ENCODE peak calls at places on chromosome 13, in nine cellular contexts. O, R, A, X, F, Z, P, M and B are unnamed samples.

GRCh38 chr13:37473035-37473434 is 125.5 kb downstream of the POSTN start:
- DNase-seq in A (no peak), M (no peak), P (no peak), F (no peak), X (no peak), O (no peak), Z (no peak), R (no peak), B (no peak)

GRCh38 chr13:22120646-22121045 is 449.8 kb downstream of the FGF9 start:
- DNase-seq in M (no peak), P (no peak), A (no peak), R (no peak), X (no peak), Z (no peak), O (no peak), F (no peak), B (no peak)

GRCh38 chr13:33015791-33016323 is 366 bp upstream of the KL start:
- DNase-seq in P (no peak), A (no peak), O (peak), F (no peak), R (peak), X (no peak), M (peak), Z (no peak), B (peak)

GRCh38 chr13:45016792-45017425 is 27.6 kb downstream of the GPALPP1 start:
- DNase-seq in A (no peak), M (no peak), Z (no peak), X (no peak), F (no peak), R (no peak), O (no peak), P (no peak), B (no peak)

GRCh38 chr13:65825039-65825438 is 1405.1 kb downstream of the PCDH9 start:
- DNase-seq in F (no peak), M (no peak), Z (no peak), P (no peak), R (no peak), A (no peak), X (no peak), O (no peak), B (no peak)

GRCh38 chr13:40123962-40124647 is 468.6 kb downstream of the COG6 start:
- DNase-seq in P (no peak), M (no peak), F (no peak), Z (no peak), X (no peak), O (no peak), A (no peak), R (no peak), B (no peak)

GRCh38 chr13:73411067-73411809 is 352.4 kb downstream of the KLF5 start:
- DNase-seq in X (no peak), O (no peak), A (no peak), M (no peak), P (no peak), R (no peak), F (no peak), Z (no peak), B (no peak)

GRCh38 chr13:47632311-47632710 is 368.8 kb downstream of the SUCLA2 start:
- DNase-seq in F (no peak), P (no peak), M (no peak), A (no peak), Z (no peak), O (no peak), R (no peak), X (no peak), B (no peak)

GRCh38 chr13:42660367-42660965 is 86.5 kb downstream of the TNFSF11 start:
- DNase-seq in X (no peak), O (no peak), F (no peak), A (no peak), Z (no peak), P (no peak), M (no peak), R (no peak), B (no peak)

GRCh38 chr13:33678906-33679657 is 138.9 kb upstream of the RFC3 start:
- DNase-seq in Z (peak), M (peak), X (peak), R (peak), F (peak), O (peak), P (no peak), A (no peak), B (no peak)

GRCh38 chr13:99386495-99386894 is 79.3 kb upstream of the GPR183 start:
- DNase-seq in X (no peak), R (no peak), M (no peak), P (no peak), Z (no peak), A (no peak), F (no peak), O (no peak), B (no peak)

GRCh38 chr13:112573710-112574109 is 14.2 kb downstream of the TUBGCP3 start:
- DNase-seq in Z (no peak), R (no peak), M (no peak), X (no peak), F (no peak), O (no peak), A (no peak), P (no peak), B (no peak)

GRCh38 chr13:40518481-40518882 is 148.0 kb downstream of the FOXO1 start:
- DNase-seq in X (no peak), M (no peak), Z (no peak), O (no peak), A (no peak), P (no peak), R (no peak), F (no peak), B (no peak)

GRCh38 chr13:78147905-78148304 is 229.3 kb upstream of the EDNRB start:
- DNase-seq in R (no peak), A (no peak), O (no peak), M (no peak), Z (no peak), F (no peak), X (no peak), P (no peak), B (no peak)

GRCh38 chr13:64289702-64290101 is 2874.1 kb upstream of the PCDH20 start:
- DNase-seq in A (no peak), P (no peak), R (no peak), Z (no peak), X (no peak), O (no peak), M (no peak), F (no peak), B (no peak)

GRCh38 chr13:112053167-112053743 is 13.7 kb upstream of the SOX1 start:
- DNase-seq in Z (no peak), M (no peak), R (no peak), P (no peak), F (no peak), O (no peak), X (no peak), A (no peak), B (no peak)

GRCh38 chr13:93158565-93158964 is 68.0 kb upstream of the GPC6 start:
- DNase-seq in P (no peak), R (no peak), O (no peak), X (no peak), A (no peak), M (no peak), F (no peak), Z (no peak), B (no peak)

GRCh38 chr13:46182491-46182877 is 507 bp upstream of the LCP1 start:
- DNase-seq in Z (no peak), O (no peak), R (no peak), X (no peak), P (no peak), A (no peak), M (no peak), F (no peak), B (no peak)

GRCh38 chr13:93900735-93901134 is 578.7 kb downstream of the DCT start:
- DNase-seq in Z (no peak), A (no peak), R (no peak), X (no peak), F (no peak), M (no peak), O (no peak), P (no peak), B (no peak)

GRCh38 chr13:111906816-111907215 is 160.1 kb upstream of the SOX1 start:
- DNase-seq in O (no peak), Z (no peak), P (no peak), F (no peak), A (no peak), M (no peak), X (no peak), R (no peak), B (no peak)

GRCh38 chr13:101523732-101524131 is 71.3 kb downstream of the ITGBL1 start:
- DNase-seq in M (no peak), A (peak), O (no peak), P (no peak), R (no peak), F (no peak), Z (peak), X (no peak), B (no peak)

GRCh38 chr13:32267836-32268439 is 47.2 kb downstream of the ZAR1L start:
- DNase-seq in O (no peak), R (peak), A (no peak), Z (no peak), M (no peak), P (no peak), X (no peak), F (no peak), B (no peak)

GRCh38 chr13:93450761-93451160 is 224.2 kb downstream of the GPC6 start:
- DNase-seq in A (no peak), X (no peak), P (no peak), Z (no peak), O (no peak), M (no peak), R (no peak), F (no peak), B (no peak)

GRCh38 chr13:33782631-33783030 is 35.3 kb upstream of the RFC3 start:
- DNase-seq in P (no peak), F (no peak), R (no peak), O (no peak), X (no peak), A (no peak), Z (no peak), M (no peak), B (no peak)

GRCh38 chr13:103006706-103007426 is 59.4 kb downstream of the SLC10A2 start:
- DNase-seq in M (no peak), X (no peak), F (no peak), O (no peak), R (no peak), Z (no peak), P (no peak), A (no peak), B (no peak)

GRCh38 chr13:78997902-78998654 is 339.1 kb upstream of the OBI1 start:
- DNase-seq in M (no peak), R (no peak), P (no peak), A (no peak), O (no peak), F (no peak), Z (no peak), X (no peak), B (no peak)

GRCh38 chr13:93522486-93522885 is 295.9 kb downstream of the GPC6 start:
- DNase-seq in M (no peak), Z (no peak), O (no peak), F (no peak), R (no peak), P (no peak), A (no peak), X (no peak), B (no peak)

GRCh38 chr13:94198666-94199065 is 280.8 kb downstream of the DCT start:
- DNase-seq in F (no peak), Z (no peak), M (no peak), X (no peak), P (no peak), O (no peak), R (no peak), A (no peak), B (no peak)

GRCh38 chr13:101949681-101950080 is 452.2 kb downstream of the FGF14 start:
- DNase-seq in O (no peak), Z (no peak), P (no peak), R (no peak), F (no peak), X (no peak), M (no peak), A (no peak), B (no peak)

DNA sequence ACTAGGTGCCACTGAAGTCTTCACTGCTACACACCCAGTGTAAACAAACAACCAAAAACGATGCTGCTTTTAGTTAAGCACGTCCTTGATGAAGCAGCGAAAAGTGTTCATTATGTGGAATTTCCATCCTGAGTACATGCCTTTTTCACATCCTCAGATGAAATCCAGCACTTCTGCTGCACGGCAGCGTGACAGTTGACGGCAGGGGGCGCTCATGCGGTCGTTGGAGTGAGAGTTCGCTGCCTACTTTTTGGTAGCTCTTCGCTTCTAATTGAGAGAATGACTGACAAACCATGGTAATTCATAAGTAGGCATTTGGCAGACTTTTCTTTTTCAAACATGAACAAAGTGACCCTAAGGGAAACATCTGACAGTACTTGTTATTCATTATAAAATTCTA is 1124.9 kb downstream of the EFNB2 start:
- DNase-seq in M (peak), A (no peak), Z (peak), F (peak), X (peak), P (peak), O (peak), R (peak), B (peak)
- TF ChIP-seq CTCF in M (peak), A (peak), Z (peak), F (no peak), X (peak), P (peak), O (peak), R (peak), B (peak)

GRCh38 chr13:35573639-35574038 is 97.2 kb upstream of the MAB21L1 start:
- DNase-seq in R (no peak), P (no peak), X (no peak), M (no peak), F (no peak), A (no peak), Z (no peak), O (no peak), B (no peak)
- TF ChIP-seq CTCF in R (no peak), P (no peak), X (no peak), M (no peak), F (no peak), A (no peak), Z (no peak), O (no peak), B (no peak)

DNA sequence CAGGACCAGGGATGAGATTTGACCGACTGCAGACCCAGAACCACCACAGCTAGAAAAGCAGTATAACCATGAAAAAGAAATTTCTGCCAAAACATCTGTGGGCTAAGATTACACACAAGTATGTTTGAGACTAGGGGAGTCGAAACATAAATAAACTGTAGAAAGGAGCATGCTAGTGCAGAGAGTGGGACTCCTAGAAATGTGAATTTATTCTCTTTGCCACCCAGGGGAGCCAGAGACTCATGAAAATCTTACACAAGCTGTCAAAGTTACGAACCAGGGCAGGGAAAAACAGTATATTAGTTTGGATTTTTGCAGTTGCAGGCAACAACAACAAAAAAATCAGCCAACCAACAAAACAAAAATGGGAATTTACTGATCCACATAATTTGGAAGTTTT is 12.3 kb upstream of the HSPH1 start:
- DNase-seq in R (no peak), O (no peak), A (no peak), F (no peak), P (no peak), X (no peak), M (no peak), Z (no peak), B (no peak)
- TF ChIP-seq CTCF in R (no peak), O (no peak), A (no peak), F (no peak), P (no peak), X (no peak), M (no peak), Z (no peak), B (no peak)

DNA sequence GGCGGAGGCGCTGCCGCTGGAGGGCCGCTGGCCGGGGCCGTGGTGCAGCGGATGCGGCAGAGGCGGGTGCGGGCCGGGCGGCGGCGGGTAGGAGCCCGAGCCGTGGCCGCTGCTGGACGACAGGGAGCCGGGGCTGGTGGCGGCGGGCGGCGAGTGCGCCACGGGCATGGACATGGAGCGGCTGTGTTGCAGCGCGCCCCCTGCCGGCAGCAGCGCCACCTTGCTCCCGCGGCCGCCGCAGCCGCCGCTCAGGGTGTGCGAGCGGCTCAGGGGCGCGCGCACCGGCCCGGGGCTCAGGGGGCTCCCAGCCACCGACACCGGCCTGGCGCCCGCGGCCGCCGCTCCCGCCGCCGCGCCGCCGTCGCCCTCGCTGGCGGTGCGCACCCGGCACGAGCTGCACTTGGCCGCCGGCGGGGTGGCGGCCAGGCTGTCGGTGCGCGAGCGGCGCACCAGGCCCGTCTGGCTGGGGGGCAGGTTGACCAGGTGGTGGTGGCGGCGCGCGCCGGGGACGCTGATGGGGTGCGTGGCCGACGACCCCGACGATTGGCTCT is 1.7 kb downstream of the IRS2 start:
- DNase-seq in X (peak), F (peak), A (peak), M (peak), Z (peak), P (no peak), O (peak), R (peak), B (peak)
- TF ChIP-seq CTCF in X (peak), F (peak), A (peak), M (peak), Z (peak), P (peak), O (peak), R (peak), B (peak)

DNA sequence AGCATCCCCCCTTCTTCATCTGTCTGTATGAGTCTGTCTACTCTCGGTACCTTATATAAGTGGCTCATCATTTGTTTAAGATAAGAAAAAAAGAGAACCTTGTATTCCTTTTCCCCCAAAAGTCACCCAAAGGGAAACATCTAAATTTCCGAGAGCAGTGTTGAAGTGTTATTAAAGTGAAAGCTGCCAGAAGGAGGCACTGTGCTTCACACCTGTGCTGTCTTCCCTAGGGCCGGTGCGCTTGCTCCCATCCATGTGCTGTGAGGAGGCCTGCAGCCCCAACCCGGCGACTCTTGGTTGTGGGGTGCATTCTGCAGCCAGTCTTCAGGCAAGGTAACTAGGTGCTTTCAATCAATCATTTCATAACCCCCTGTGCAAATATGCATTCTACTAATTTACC is 97.5 kb downstream of the TNFRSF19 start:
- DNase-seq in Z (no peak), R (no peak), X (no peak), A (no peak), M (no peak), P (no peak), F (no peak), O (no peak), B (no peak)
- TF ChIP-seq CTCF in Z (no peak), R (no peak), X (no peak), A (no peak), M (no peak), P (no peak), F (no peak), O (no peak), B (no peak)

GRCh38 chr13:110811751-110812110 is 98.2 kb downstream of the ING1 start:
- DNase-seq in R (no peak), F (no peak), A (no peak), Z (no peak), M (no peak), O (no peak), P (no peak), X (no peak), B (no peak)

GRCh38 chr13:110815471-110816204 is 99.2 kb downstream of the ANKRD10 start:
- DNase-seq in O (no peak), M (no peak), A (no peak), X (no peak), Z (no peak), P (no peak), R (no peak), F (no peak), B (no peak)

GRCh38 chr13:110812869-110813645 is 99.6 kb downstream of the ING1 start:
- DNase-seq in O (no peak), A (no peak), P (no peak), R (no peak), Z (no peak), X (no peak), F (no peak), M (no peak), B (no peak)

GRCh38 chr13:110812111-110812868 is 98.8 kb downstream of the ING1 start:
- DNase-seq in R (no peak), P (no peak), A (no peak), F (no peak), M (no peak), X (no peak), O (no peak), Z (no peak), B (no peak)

GRCh38 chr13:110813646-110814624 is 100.4 kb downstream of the ING1 start:
- DNase-seq in F (peak), Z (no peak), P (no peak), X (no peak), R (no peak), A (no peak), M (no peak), O (no peak), B (no peak)
- TF ChIP-seq CTCF in F (no peak), Z (no peak), P (no peak), X (peak), R (no peak), A (no peak), M (no peak), O (no peak), B (no peak)

GRCh38 chr13:27352698-27353097 is 71.7 kb upstream of the GTF3A start:
- DNase-seq in A (no peak), M (no peak), P (no peak), X (no peak), Z (no peak), O (no peak), F (no peak), R (no peak), B (no peak)

GRCh38 chr13:27355894-27356293 is 68.5 kb upstream of the GTF3A start:
- DNase-seq in P (no peak), R (no peak), F (no peak), M (no peak), A (no peak), O (no peak), Z (no peak), X (no peak), B (no peak)

GRCh38 chr13:27353166-27353583 is 71.2 kb upstream of the GTF3A start:
- DNase-seq in X (no peak), R (no peak), F (no peak), A (no peak), O (no peak), P (no peak), Z (no peak), M (no peak), B (no peak)

GRCh38 chr13:27353653-27354052 is 70.8 kb upstream of the GTF3A start:
- DNase-seq in X (no peak), O (no peak), R (no peak), A (no peak), P (no peak), Z (no peak), F (no peak), M (no peak), B (no peak)

DNA sequence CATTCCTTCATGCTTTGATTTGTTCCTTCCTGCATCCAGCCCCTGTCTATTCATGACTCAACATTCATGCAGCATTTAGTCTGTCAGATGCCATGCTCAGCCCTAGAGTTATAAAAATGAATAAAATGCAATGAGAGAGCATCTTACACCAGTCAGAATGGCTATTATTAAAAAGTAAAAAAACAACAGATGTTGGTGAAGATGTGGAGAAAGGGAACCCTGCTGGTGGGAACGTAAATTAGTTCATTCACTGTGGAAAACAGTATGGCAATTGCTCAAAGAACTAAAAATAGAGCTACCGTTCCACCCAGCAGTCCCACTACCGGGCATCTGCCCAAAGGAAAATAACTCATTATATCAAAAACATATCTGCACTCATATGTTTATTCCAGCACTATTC is 70.0 kb upstream of the GTF3A start:
- DNase-seq in Z (no peak), M (no peak), O (no peak), X (no peak), R (no peak), A (no peak), F (no peak), P (no peak), B (no peak)
- TF ChIP-seq CTCF in Z (no peak), M (peak), O (no peak), X (no peak), R (no peak), A (no peak), F (no peak), P (no peak), B (no peak)